ENCODE peak calls at places on chromosomes 4 and X, in six cellular contexts. T is lower leg skin, Q is body of pancreas, K is heart left ventricle, X is tibial nerve, D is GM12892. H is an unnamed sample.

GRCh38 chr4:147054241-147054902 is 108.7 kb upstream of the TTC29 start:
- DNase-seq in X (no peak), K (no peak), T (no peak), D (no peak), Q (no peak), H (no peak)

GRCh38 chrX:25069209-25069608 is 53.4 kb upstream of the ARX start:
- DNase-seq in Q (no peak), K (no peak), X (no peak), T (no peak), D (no peak), H (no peak)

GRCh38 chrX:53193093-53193492 is 31.9 kb downstream of the KDM5C start:
- DNase-seq in K (no peak), X (no peak), Q (no peak), T (no peak), D (no peak), H (no peak)

GRCh38 chr4:77777135-77777777 is 41.9 kb downstream of the CNOT6L start:
- DNase-seq in D (no peak), X (no peak), Q (no peak), T (no peak), K (no peak), H (no peak)

GRCh38 chr4:71713611-71714203 is 70.2 kb downstream of the GC start:
- DNase-seq in K (no peak), X (peak), D (no peak), T (no peak), Q (no peak), H (peak)

GRCh38 chr4:8675383-8675782 is 82.8 kb downstream of the CPZ start:
- DNase-seq in D (no peak), X (no peak), K (no peak), T (no peak), Q (peak), H (no peak)

GRCh38 chr4:57104706-57105560 is 5.3 kb downstream of the IGFBP7 start:
- DNase-seq in T (no peak), D (no peak), X (no peak), Q (no peak), K (no peak), H (no peak)

GRCh38 chrX:129980043-129980442 is 2.4 kb upstream of the BCORL1 start:
- DNase-seq in T (no peak), K (peak), D (peak), X (peak), Q (peak), H (no peak)

GRCh38 chr4:20253272-20253798 is 1.6 kb downstream of the SLIT2 start:
- DNase-seq in K (peak), X (no peak), T (no peak), D (peak), Q (no peak), H (no peak)

DNA sequence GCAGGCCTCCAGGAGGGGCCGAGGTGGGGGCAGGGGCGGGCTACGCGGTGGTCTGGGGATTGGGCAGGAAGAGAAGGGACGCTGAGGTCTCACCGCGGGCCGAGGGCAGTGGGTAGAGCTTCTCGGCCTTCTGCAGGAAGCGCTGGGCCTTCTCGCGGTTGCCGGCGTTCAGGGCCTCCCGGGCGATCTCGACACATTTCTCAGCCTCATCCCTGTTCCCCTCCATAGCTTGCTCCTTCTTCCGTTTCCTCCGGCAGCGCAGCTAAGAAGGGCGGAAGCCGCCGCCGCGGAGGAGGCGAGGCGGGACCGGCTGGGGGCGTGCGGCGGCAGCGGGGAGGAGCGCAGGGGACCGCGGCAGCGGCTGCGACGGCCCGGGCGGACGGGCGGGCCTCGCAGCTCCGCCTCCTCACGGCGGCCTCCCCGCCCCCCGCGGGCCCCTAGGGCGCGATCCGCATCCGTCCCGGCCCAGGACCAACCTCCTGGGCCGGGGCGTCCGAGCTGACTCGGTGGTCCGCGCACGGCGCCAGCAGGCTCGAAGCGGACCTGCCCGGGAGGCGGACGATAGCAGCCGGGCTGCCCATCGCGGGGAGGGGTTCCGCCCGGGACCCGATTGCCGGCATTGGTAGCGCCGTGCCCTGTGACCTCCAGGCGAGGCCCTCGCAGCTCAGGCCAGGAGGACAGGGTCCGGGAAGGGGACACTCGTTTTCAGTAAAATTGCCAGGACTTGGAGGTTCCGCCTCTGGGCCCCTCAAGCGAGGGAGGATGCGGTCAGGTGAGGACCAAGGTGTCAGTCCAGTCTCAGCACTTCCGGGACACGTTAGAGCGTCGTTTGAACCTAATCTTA is at the start of gene DNAJB14:
- DNase-seq in K (peak), X (peak), T (peak), Q (peak), D (peak), H (no peak)
- TF ChIP-seq POLR2A in K (no peak), X (peak), T (no peak), Q (peak), D (peak), H (peak)

GRCh38 chrX:50779694-50780093 is 34.3 kb downstream of the SHROOM4 start:
- DNase-seq in T (no peak), K (no peak), Q (no peak), D (no peak), X (no peak), H (no peak)

DNA sequence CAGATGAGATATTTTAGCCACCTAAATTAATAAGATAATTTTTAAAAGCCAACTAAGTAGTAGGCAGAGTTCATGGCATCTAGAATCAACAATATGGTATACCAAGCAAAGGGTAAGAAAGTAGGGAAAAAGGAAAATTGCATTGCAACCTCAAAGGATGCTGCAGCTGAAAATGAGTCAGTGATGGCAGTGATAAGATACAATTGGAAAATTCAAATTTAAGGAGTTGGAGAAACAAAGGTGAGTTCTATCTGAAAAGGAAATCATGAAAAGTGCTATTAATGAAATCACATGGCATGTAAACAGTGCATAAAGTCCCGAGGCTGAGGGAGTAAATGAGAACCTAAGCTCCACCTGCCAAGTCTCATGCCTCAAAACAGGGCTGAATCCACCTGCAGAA is 33.9 kb downstream of the SHROOM4 start:
- DNase-seq in T (no peak), D (no peak), X (no peak), Q (no peak), K (no peak), H (no peak)
- TF ChIP-seq POLR2A in T (no peak), D (no peak), X (no peak), Q (no peak), K (no peak), H (no peak)

DNA sequence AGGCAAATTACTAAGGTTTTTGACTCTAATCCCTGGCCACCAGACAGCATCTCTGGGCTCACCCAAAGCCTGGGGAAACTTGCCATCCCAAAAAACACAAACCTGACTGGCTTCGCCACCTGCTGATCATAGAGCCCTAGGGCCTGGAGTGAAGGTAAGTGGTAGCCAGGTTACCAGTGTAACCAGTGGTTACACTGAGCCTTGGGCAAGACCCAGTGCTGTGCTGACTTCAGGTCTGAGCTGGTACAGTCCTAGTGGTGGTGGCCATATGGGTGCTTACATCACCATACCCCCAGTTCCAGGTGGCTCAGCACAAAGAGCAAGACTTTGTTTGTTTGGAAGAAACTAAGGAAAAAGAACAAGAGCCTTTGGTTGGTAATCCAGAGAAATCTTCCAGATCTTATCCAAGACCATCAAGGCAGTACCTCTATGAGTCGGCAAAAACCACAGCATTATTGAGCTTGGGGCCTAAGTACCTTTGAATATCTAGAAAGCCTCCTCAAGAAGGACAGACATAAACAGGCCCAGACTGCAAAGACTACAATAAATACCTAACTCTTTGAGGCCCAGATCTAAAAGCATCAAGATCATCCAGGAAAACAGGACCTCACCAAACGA is 13.7 kb downstream of the MED14 start:
- DNase-seq in Q (no peak), T (no peak), K (no peak), D (no peak), X (no peak), H (no peak)
- TF ChIP-seq POLR2A in Q (no peak), T (no peak), K (no peak), D (no peak), X (no peak), H (no peak)

DNA sequence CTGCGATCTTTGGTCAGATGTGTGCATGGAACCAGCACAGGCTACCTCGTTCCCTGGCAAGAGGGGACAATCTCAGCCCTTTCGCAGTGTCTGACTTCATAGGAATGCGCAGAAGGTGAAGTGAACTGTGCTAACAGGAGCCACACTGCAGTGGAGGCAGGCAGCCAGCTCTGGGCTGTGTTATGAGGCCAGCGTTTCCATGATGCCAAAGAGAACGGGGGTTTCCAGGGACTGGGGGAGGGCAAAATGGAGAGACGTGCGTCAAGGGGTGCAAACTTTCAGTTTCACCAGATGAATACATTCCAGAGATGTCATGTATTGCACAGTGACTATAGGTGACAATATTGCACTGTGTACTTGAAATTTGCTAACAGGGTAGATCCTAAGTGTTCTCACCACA is 30.4 kb downstream of the CLDN34 start:
- DNase-seq in X (no peak), K (peak), D (no peak), Q (no peak), T (no peak), H (no peak)
- TF ChIP-seq POLR2A in X (no peak), K (no peak), D (no peak), Q (no peak), T (no peak), H (no peak)

GRCh38 chr4:143338313-143338712 is 1.6 kb downstream of the GAB1 start:
- DNase-seq in K (no peak), T (no peak), X (no peak), D (no peak), Q (no peak), H (no peak)

GRCh38 chr4:143339497-143339896 is 2.8 kb downstream of the GAB1 start:
- DNase-seq in Q (no peak), D (no peak), T (no peak), K (no peak), X (no peak), H (no peak)

GRCh38 chr4:143335979-143336827 is 473 bp upstream of the GAB1 start:
- DNase-seq in K (peak), D (peak), Q (peak), X (peak), T (peak), H (peak)

GRCh38 chr4:143337600-143338287 is 1.1 kb downstream of the GAB1 start:
- DNase-seq in Q (peak), K (peak), T (no peak), D (no peak), X (peak), H (peak)

DNA sequence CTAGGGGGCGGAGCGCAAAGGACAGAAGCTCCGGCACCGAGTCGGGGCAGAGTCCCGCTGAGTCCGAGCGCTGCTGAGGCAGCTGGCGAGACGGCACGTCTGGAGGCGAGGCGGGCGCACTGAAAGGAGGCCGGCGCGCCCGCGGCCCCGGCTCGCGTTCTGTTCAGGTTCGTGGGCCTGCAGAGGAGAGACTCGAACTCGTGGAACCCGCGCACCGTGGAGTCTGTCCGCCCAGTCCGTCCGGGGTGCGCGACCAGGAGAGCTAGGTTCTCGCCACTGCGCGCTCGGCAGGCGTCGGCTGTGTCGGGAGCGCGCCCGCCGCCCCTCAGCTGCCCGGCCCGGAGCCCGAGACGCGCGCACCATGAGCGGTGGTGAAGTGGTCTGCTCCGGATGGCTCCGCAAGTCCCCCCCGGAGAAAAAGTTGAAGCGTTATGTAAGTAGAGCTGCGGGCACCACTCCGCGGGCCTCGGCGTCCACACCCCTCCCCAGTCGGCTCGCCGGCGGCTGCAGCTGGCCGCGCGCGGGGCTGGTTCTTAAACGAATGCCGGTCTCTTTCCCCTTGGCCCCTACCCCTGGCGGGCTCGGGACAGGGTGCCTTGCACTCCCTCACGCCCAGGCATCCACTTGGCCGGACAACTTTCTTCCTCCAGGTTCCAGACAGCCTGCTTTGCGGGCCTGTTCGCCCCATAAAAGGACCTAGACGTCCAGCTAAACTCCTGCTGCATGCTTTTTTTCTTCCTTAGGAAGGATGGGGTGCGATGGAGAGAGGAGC is at the start of gene GAB1:
- DNase-seq in X (peak), K (peak), Q (peak), T (peak), D (peak), H (peak)
- TF ChIP-seq POLR2A in X (no peak), K (peak), Q (peak), T (no peak), D (no peak), H (peak)